ENCODE peak calls at places on chromosomes 3 and 15, in nine cellular contexts. One of them, this sample, is unnamed.
A peak's percentile ranks its signal among the peaks of the same experiment; 100 is the strongest.

GRCh38 chr15:70318594-70318993 is 220.9 kb upstream of the TLE3 start:
- DNase-seq in GM23338: no peak
- DNase-seq in stomach: no peak
- DNase-seq in H1: no peak
- DNase-seq in Panc1: no peak
- DNase-seq in breast epithelium: no peak
- DNase-seq in suprapubic skin: no peak
- DNase-seq in SK-N-SH: no peak
- DNase-seq in K562: no peak
- DNase-seq in this sample: no peak

GRCh38 chr3:154324919-154325318 is 632 bp upstream of the DHX36 start:
- DNase-seq in GM23338: no peak
- DNase-seq in stomach: no peak
- DNase-seq in H1: no peak
- DNase-seq in Panc1: no peak
- DNase-seq in breast epithelium: no peak
- DNase-seq in suprapubic skin: no peak
- DNase-seq in SK-N-SH: no peak
- DNase-seq in K562: no peak
- DNase-seq in this sample: no peak

GRCh38 chr3:71389911-71390573 is 193.5 kb downstream of the FOXP1 start:
- DNase-seq in GM23338: peak; percentile 71
- DNase-seq in stomach: peak; percentile 74
- DNase-seq in H1: peak; percentile 29
- DNase-seq in Panc1: no peak
- DNase-seq in breast epithelium: no peak
- DNase-seq in suprapubic skin: no peak
- DNase-seq in SK-N-SH: no peak
- DNase-seq in K562: no peak
- DNase-seq in this sample: no peak

GRCh38 chr15:75200765-75201608 is 695 bp upstream of the C15orf39 start:
- DNase-seq in GM23338: peak; percentile 94
- DNase-seq in stomach: peak; percentile 73
- DNase-seq in H1: peak; percentile 63
- DNase-seq in Panc1: no peak
- DNase-seq in breast epithelium: peak; percentile 76
- DNase-seq in suprapubic skin: no peak
- DNase-seq in SK-N-SH: no peak
- DNase-seq in K562: peak; percentile 56
- DNase-seq in this sample: no peak

GRCh38 chr15:38545179-38545578 is 19.4 kb downstream of the RASGRP1 start:
- DNase-seq in GM23338: no peak
- DNase-seq in stomach: no peak
- DNase-seq in H1: no peak
- DNase-seq in Panc1: no peak
- DNase-seq in breast epithelium: no peak
- DNase-seq in suprapubic skin: no peak
- DNase-seq in SK-N-SH: no peak
- DNase-seq in K562: no peak
- DNase-seq in this sample: no peak

GRCh38 chr3:104909721-104910120 is 457.0 kb upstream of the ALCAM start:
- DNase-seq in GM23338: no peak
- DNase-seq in stomach: no peak
- DNase-seq in H1: no peak
- DNase-seq in Panc1: no peak
- DNase-seq in breast epithelium: no peak
- DNase-seq in suprapubic skin: no peak
- DNase-seq in SK-N-SH: no peak
- DNase-seq in K562: no peak
- DNase-seq in this sample: no peak

GRCh38 chr15:51229907-51230328 is 108.5 kb downstream of the CYP19A1 start:
- DNase-seq in GM23338: peak; percentile 64
- DNase-seq in stomach: no peak
- DNase-seq in H1: no peak
- DNase-seq in Panc1: no peak
- DNase-seq in breast epithelium: no peak
- DNase-seq in suprapubic skin: no peak
- DNase-seq in SK-N-SH: peak; percentile 55
- DNase-seq in K562: no peak
- DNase-seq in this sample: no peak

GRCh38 chr3:48928679-48929078 is 10.0 kb downstream of the ARIH2 start:
- DNase-seq in GM23338: no peak
- DNase-seq in stomach: no peak
- DNase-seq in H1: no peak
- DNase-seq in Panc1: no peak
- DNase-seq in breast epithelium: no peak
- DNase-seq in suprapubic skin: no peak
- DNase-seq in SK-N-SH: no peak
- DNase-seq in K562: no peak
- DNase-seq in this sample: no peak

GRCh38 chr3:16124636-16125035 is 49.8 kb upstream of the GALNT15 start:
- DNase-seq in GM23338: no peak
- DNase-seq in stomach: no peak
- DNase-seq in H1: no peak
- DNase-seq in Panc1: no peak
- DNase-seq in breast epithelium: no peak
- DNase-seq in suprapubic skin: no peak
- DNase-seq in SK-N-SH: no peak
- DNase-seq in K562: no peak
- DNase-seq in this sample: no peak

GRCh38 chr3:148789156-148789555 is 38.5 kb upstream of the CPB1 start:
- DNase-seq in GM23338: peak; percentile 48
- DNase-seq in stomach: no peak
- DNase-seq in H1: no peak
- DNase-seq in Panc1: no peak
- DNase-seq in breast epithelium: no peak
- DNase-seq in suprapubic skin: no peak
- DNase-seq in SK-N-SH: no peak
- DNase-seq in K562: no peak
- DNase-seq in this sample: no peak

GRCh38 chr15:39509941-39510845 is 70.7 kb upstream of the THBS1 start:
- DNase-seq in GM23338: no peak
- DNase-seq in stomach: no peak
- DNase-seq in H1: no peak
- DNase-seq in Panc1: no peak
- DNase-seq in breast epithelium: no peak
- DNase-seq in suprapubic skin: no peak
- DNase-seq in SK-N-SH: no peak
- DNase-seq in K562: no peak
- DNase-seq in this sample: peak; percentile 16

GRCh38 chr3:62622553-62623174 is 249.3 kb upstream of the FEZF2 start:
- DNase-seq in GM23338: peak; percentile 77
- DNase-seq in stomach: no peak
- DNase-seq in H1: no peak
- DNase-seq in Panc1: peak; percentile 48
- DNase-seq in breast epithelium: no peak
- DNase-seq in suprapubic skin: no peak
- DNase-seq in SK-N-SH: peak; percentile 44
- DNase-seq in K562: peak; percentile 25
- DNase-seq in this sample: no peak

GRCh38 chr3:134801204-134801958 is 6.3 kb downstream of the EPHB1 start:
- DNase-seq in GM23338: no peak
- DNase-seq in stomach: no peak
- DNase-seq in H1: no peak
- DNase-seq in Panc1: no peak
- DNase-seq in breast epithelium: no peak
- DNase-seq in suprapubic skin: no peak
- DNase-seq in SK-N-SH: no peak
- DNase-seq in K562: no peak
- DNase-seq in this sample: peak; percentile 60

GRCh38 chr3:6861989-6862879 is 1.3 kb downstream of the GRM7 start:
- DNase-seq in GM23338: no peak
- DNase-seq in stomach: no peak
- DNase-seq in H1: no peak
- DNase-seq in Panc1: no peak
- DNase-seq in breast epithelium: no peak
- DNase-seq in suprapubic skin: no peak
- DNase-seq in SK-N-SH: peak; percentile 60
- DNase-seq in K562: no peak
- DNase-seq in this sample: no peak

GRCh38 chr3:29771602-29772001 is 490.7 kb downstream of the RBMS3 start:
- DNase-seq in GM23338: no peak
- DNase-seq in stomach: no peak
- DNase-seq in H1: no peak
- DNase-seq in Panc1: no peak
- DNase-seq in breast epithelium: no peak
- DNase-seq in suprapubic skin: no peak
- DNase-seq in SK-N-SH: no peak
- DNase-seq in K562: no peak
- DNase-seq in this sample: no peak

GRCh38 chr15:57610130-57610529 is 18.4 kb downstream of the MYZAP start:
- DNase-seq in GM23338: no peak
- DNase-seq in stomach: peak; percentile 81
- DNase-seq in H1: no peak
- DNase-seq in Panc1: no peak
- DNase-seq in breast epithelium: no peak
- DNase-seq in suprapubic skin: no peak
- DNase-seq in SK-N-SH: no peak
- DNase-seq in K562: no peak
- DNase-seq in this sample: peak; percentile 92
- TF ChIP-seq POLR2AphosphoS5 in GM23338: no peak
- TF ChIP-seq POLR2AphosphoS5 in stomach: peak; percentile 32
- TF ChIP-seq POLR2AphosphoS5 in H1: no peak
- TF ChIP-seq POLR2AphosphoS5 in Panc1: no peak
- TF ChIP-seq POLR2AphosphoS5 in breast epithelium: no peak
- TF ChIP-seq POLR2AphosphoS5 in suprapubic skin: no peak
- TF ChIP-seq POLR2AphosphoS5 in SK-N-SH: no peak
- TF ChIP-seq POLR2AphosphoS5 in K562: no peak
- TF ChIP-seq POLR2AphosphoS5 in this sample: peak; percentile 94

DNA sequence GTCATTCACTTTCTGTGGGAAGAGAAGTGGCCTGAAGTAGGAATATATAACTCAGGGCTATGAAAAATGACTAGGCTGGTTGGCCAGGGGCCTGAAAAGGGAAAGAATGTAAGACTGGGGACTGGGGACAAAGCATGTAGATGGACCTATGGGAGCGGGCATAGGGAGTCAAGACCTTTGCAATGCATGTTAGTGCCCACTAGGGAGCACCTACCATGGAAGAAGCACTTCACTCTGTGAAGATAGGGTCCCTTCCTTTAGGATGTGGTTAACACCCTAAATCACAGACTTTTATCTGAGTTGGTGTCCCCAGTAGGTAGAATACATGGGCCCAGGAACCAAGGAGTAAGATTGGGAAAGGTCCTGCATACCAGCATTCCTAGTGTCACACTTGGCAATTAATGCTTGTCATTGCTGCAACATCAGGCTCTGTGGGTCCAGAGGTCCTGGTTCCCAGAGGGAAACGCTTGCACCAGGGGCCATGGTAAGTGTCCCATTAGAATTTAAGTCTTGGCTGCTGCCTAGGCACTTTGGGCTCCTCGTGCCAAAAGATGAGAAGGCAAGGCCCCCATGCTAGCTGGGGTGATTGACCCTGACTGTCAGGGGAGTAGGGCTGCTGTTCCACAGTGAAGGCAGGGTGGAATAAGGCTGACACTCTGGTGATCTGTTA is 79.6 kb downstream of the CRYGS start:
- DNase-seq in GM23338: peak; percentile 68
- DNase-seq in stomach: no peak
- DNase-seq in H1: no peak
- DNase-seq in Panc1: no peak
- DNase-seq in breast epithelium: no peak
- DNase-seq in suprapubic skin: no peak
- DNase-seq in SK-N-SH: no peak
- DNase-seq in K562: no peak
- DNase-seq in this sample: no peak
- H3K27me3 ChIP-seq in GM23338: no peaks in the 10 kb centered on the region
- H3K27me3 ChIP-seq in stomach: no peaks in the 10 kb centered on the region
- H3K27me3 ChIP-seq in H1: no peaks in the 10 kb centered on the region
- H3K27me3 ChIP-seq in Panc1: peaks cover 27% of the 10 kb centered on the region
- H3K27me3 ChIP-seq in breast epithelium: no peaks in the 10 kb centered on the region
- H3K27me3 ChIP-seq in suprapubic skin: peaks cover 2% of the 10 kb centered on the region
- H3K27me3 ChIP-seq in SK-N-SH: peaks cover 8% of the 10 kb centered on the region
- H3K27me3 ChIP-seq in K562: peaks cover 2% of the 10 kb centered on the region
- H3K27me3 ChIP-seq in this sample: no peaks in the 10 kb centered on the region

GRCh38 chr3:143119974-143120715 is 574 bp downstream of the CHST2 start:
- DNase-seq in GM23338: peak; percentile 70
- DNase-seq in stomach: no peak
- DNase-seq in H1: no peak
- DNase-seq in Panc1: no peak
- DNase-seq in breast epithelium: no peak
- DNase-seq in suprapubic skin: peak; percentile 81
- DNase-seq in SK-N-SH: peak; percentile 59
- DNase-seq in K562: peak; percentile 57
- DNase-seq in this sample: no peak

GRCh38 chr3:143120716-143121239 is 1.2 kb downstream of the CHST2 start:
- DNase-seq in GM23338: peak; percentile 43
- DNase-seq in stomach: peak; percentile 27
- DNase-seq in H1: no peak
- DNase-seq in Panc1: no peak
- DNase-seq in breast epithelium: no peak
- DNase-seq in suprapubic skin: no peak
- DNase-seq in SK-N-SH: peak; percentile 50
- DNase-seq in K562: peak; percentile 38
- DNase-seq in this sample: no peak

GRCh38 chr3:143118630-143119008 is 952 bp upstream of the CHST2 start:
- DNase-seq in GM23338: peak; percentile 39
- DNase-seq in stomach: no peak
- DNase-seq in H1: no peak
- DNase-seq in Panc1: no peak
- DNase-seq in breast epithelium: no peak
- DNase-seq in suprapubic skin: no peak
- DNase-seq in SK-N-SH: no peak
- DNase-seq in K562: peak; percentile 19
- DNase-seq in this sample: no peak

GRCh38 chr3:143121240-143122088 is 1.9 kb downstream of the CHST2 start:
- DNase-seq in GM23338: peak; percentile 81
- DNase-seq in stomach: peak; percentile 26
- DNase-seq in H1: no peak
- DNase-seq in Panc1: no peak
- DNase-seq in breast epithelium: no peak
- DNase-seq in suprapubic skin: no peak
- DNase-seq in SK-N-SH: peak; percentile 60
- DNase-seq in K562: peak; percentile 32
- DNase-seq in this sample: no peak

GRCh38 chr3:143119009-143119914 is at the start of gene CHST2:
- DNase-seq in GM23338: peak; percentile 88
- DNase-seq in stomach: peak; percentile 57
- DNase-seq in H1: no peak
- DNase-seq in Panc1: no peak
- DNase-seq in breast epithelium: no peak
- DNase-seq in suprapubic skin: peak; percentile 79
- DNase-seq in SK-N-SH: peak; percentile 94
- DNase-seq in K562: peak; percentile 97
- DNase-seq in this sample: no peak
- TF ChIP-seq POLR2AphosphoS5 in GM23338: peak; percentile 76
- TF ChIP-seq POLR2AphosphoS5 in stomach: peak; percentile 48
- TF ChIP-seq POLR2AphosphoS5 in H1: no peak
- TF ChIP-seq POLR2AphosphoS5 in Panc1: no peak
- TF ChIP-seq POLR2AphosphoS5 in breast epithelium: no peak
- TF ChIP-seq POLR2AphosphoS5 in suprapubic skin: no peak
- TF ChIP-seq POLR2AphosphoS5 in SK-N-SH: no peak
- TF ChIP-seq POLR2AphosphoS5 in K562: peak; percentile 75
- TF ChIP-seq POLR2AphosphoS5 in this sample: peak; percentile 66

DNA sequence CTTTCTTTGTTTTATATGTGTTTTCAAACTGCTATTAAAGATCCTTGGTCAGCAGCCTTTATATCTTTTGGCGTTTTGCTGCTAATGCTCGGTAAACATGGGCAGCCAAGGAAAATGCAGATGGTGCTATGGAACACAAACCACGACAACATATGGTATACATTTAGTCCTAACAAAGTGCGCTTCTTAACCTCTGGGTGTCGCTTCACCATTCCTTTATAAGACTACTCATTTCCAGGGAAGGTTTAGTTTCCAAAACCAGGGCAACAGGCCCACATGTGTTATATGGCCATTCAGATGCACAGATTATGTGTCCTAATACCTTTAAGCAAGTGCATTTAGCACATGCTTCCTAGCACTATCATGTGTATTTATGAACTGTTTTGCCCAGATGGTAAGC is 14.7 kb downstream of the SHOX2 start:
- DNase-seq in GM23338: peak; percentile 63
- DNase-seq in stomach: no peak
- DNase-seq in H1: no peak
- DNase-seq in Panc1: no peak
- DNase-seq in breast epithelium: no peak
- DNase-seq in suprapubic skin: no peak
- DNase-seq in SK-N-SH: no peak
- DNase-seq in K562: no peak
- DNase-seq in this sample: no peak
- H3K27me3 ChIP-seq in GM23338: peaks cover 49% of the 10 kb centered on the region
- H3K27me3 ChIP-seq in stomach: peaks cover 38% of the 10 kb centered on the region
- H3K27me3 ChIP-seq in H1: peaks cover 35% of the 10 kb centered on the region
- H3K27me3 ChIP-seq in Panc1: peaks cover 10% of the 10 kb centered on the region
- H3K27me3 ChIP-seq in breast epithelium: peaks cover 43% of the 10 kb centered on the region
- H3K27me3 ChIP-seq in suprapubic skin: peaks cover 72% of the 10 kb centered on the region
- H3K27me3 ChIP-seq in SK-N-SH: no peaks in the 10 kb centered on the region
- H3K27me3 ChIP-seq in K562: no peaks in the 10 kb centered on the region
- H3K27me3 ChIP-seq in this sample: peaks cover 7% of the 10 kb centered on the region

This sample was measured in vagina.